ENCODE peak calls at places on chromosomes 11 and 22, in seven cellular contexts. Z is gastrocnemius medialis; E is fibroblast of lung; Y is IMR-90; L is CD8-positive, alpha-beta T cell; W is adrenal gland; T is BJ. C is an unnamed sample.

GRCh38 chr11:94574193-94574961 is 7.2 kb downstream of the PIWIL4 start:
- DNase-seq in Z (no peak), E (peak; percentile 78), Y (peak; percentile 90), L (no peak), W (no peak), T (peak; percentile 71), C (no peak)

GRCh38 chr22:48742191-48742555 is 1085.5 kb downstream of the BRD1 start:
- DNase-seq in Z (no peak), E (no peak), Y (no peak), L (no peak), W (no peak), T (no peak), C (no peak)

GRCh38 chr22:29479417-29480261 is at the start of gene NEFH:
- DNase-seq in Z (no peak), E (no peak), Y (no peak), L (no peak), W (peak; percentile 74), T (no peak), C (no peak)

GRCh38 chr11:56948991-56949390 is 39.7 kb upstream of the OR5AK2 start:
- DNase-seq in Z (no peak), E (no peak), Y (no peak), L (no peak), W (no peak), T (no peak), C (no peak)

GRCh38 chr11:6217722-6218121 is 12.4 kb downstream of the C11orf42 start:
- DNase-seq in Z (no peak), E (no peak), Y (no peak), L (no peak), W (no peak), T (no peak), C (no peak)

GRCh38 chr11:68657021-68657780 is 27.1 kb upstream of the GAL start:
- DNase-seq in Z (no peak), E (no peak), Y (no peak), L (no peak), W (no peak), T (no peak), C (no peak)

GRCh38 chr11:110786226-110786902 is 74.1 kb upstream of the ARHGAP20 start:
- DNase-seq in Z (no peak), E (no peak), Y (no peak), L (no peak), W (no peak), T (no peak), C (no peak)

GRCh38 chr11:77823775-77824174 is 2.8 kb downstream of the AAMDC start:
- DNase-seq in Z (no peak), E (peak; percentile 47), Y (peak; percentile 52), L (no peak), W (no peak), T (no peak), C (peak; percentile 3)

GRCh38 chr11:10930961-10931760 is 73.3 kb upstream of the ZBED5 start:
- DNase-seq in Z (peak; percentile 41), E (peak; percentile 80), Y (peak; percentile 76), L (peak; percentile 46), W (peak; percentile 62), T (no peak), C (peak; percentile 47)

GRCh38 chr11:96179905-96180304 is 163.1 kb downstream of the MAML2 start:
- DNase-seq in Z (no peak), E (no peak), Y (no peak), L (no peak), W (no peak), T (no peak), C (no peak)

GRCh38 chr22:41713004-41713403 is 13.7 kb downstream of the MEI1 start:
- DNase-seq in Z (no peak), E (no peak), Y (no peak), L (no peak), W (no peak), T (no peak), C (no peak)

GRCh38 chr11:77071671-77072605 is 5.2 kb downstream of the CAPN5 start:
- DNase-seq in Z (no peak), E (no peak), Y (peak; percentile 37), L (no peak), W (peak; percentile 53), T (no peak), C (peak; percentile 4)

GRCh38 chr11:115503083-115503885 is 931 bp downstream of the CADM1 start:
- DNase-seq in Z (peak; percentile 51), E (peak; percentile 71), Y (peak; percentile 71), L (peak; percentile 11), W (peak; percentile 85), T (peak; percentile 14), C (peak; percentile 44)

GRCh38 chr11:123450593-123450992 is 20.5 kb downstream of the GRAMD1B start:
- DNase-seq in Z (no peak), E (peak; percentile 76), Y (peak; percentile 91), L (no peak), W (peak; percentile 69), T (no peak), C (no peak)

GRCh38 chr22:19151329-19152191 is 1.5 kb upstream of the GSC2 start:
- DNase-seq in Z (no peak), E (no peak), Y (no peak), L (no peak), W (no peak), T (no peak), C (no peak)

GRCh38 chr22:19148417-19149046 is 1.6 kb downstream of the GSC2 start:
- DNase-seq in Z (no peak), E (no peak), Y (no peak), L (no peak), W (no peak), T (no peak), C (no peak)

GRCh38 chr22:19150482-19151328 is 613 bp upstream of the GSC2 start:
- DNase-seq in Z (no peak), E (no peak), Y (no peak), L (no peak), W (no peak), T (no peak), C (no peak)

GRCh38 chr22:19149047-19149883 is 827 bp downstream of the GSC2 start:
- DNase-seq in Z (no peak), E (peak; percentile 12), Y (no peak), L (peak; percentile 17), W (no peak), T (no peak), C (no peak)

DNA sequence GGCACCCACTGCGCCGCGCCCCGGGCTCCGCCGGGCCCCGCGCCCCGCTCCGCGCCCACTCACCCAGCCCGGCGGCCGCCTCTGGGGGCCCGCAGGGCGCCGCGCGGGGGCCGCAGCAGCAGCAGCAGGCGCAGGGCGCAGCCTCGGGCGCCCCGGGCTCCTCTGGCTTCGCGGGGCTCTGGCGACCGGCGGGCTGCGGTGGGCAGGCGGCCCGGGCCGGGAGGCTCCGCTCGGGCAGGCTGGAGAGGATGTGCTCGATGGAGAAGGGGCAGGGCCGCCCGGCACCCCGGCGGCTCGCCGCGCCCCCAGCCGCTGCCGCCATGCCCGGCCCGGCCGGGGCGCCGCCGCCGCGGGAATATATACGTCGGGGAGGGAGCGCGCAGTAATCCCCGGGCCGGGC is at the start of gene GSC2:
- DNase-seq in Z (no peak), E (no peak), Y (no peak), L (no peak), W (no peak), T (no peak), C (no peak)
- H3K4me3 ChIP-seq in Z (peak within 1 kb of the TSS; percentile 28), E (no peak within 1 kb of the TSS), Y (no peak within 1 kb of the TSS), L (no peak within 1 kb of the TSS), W (no peak within 1 kb of the TSS), T (no peak within 1 kb of the TSS), C (peak within 1 kb of the TSS; percentile 14)

GRCh38 chr11:14974723-14975587 is 2.8 kb upstream of the CALCA start:
- DNase-seq in Z (no peak), E (peak; percentile 16), Y (peak; percentile 20), L (peak; percentile 58), W (no peak), T (no peak), C (peak; percentile 62)
- TF ChIP-seq CTCF in Z (no peak), E (peak; percentile 93), Y (peak; percentile 42), L (peak; percentile 63), W (no peak), T (peak; percentile 55), C (peak; percentile 86)

DNA sequence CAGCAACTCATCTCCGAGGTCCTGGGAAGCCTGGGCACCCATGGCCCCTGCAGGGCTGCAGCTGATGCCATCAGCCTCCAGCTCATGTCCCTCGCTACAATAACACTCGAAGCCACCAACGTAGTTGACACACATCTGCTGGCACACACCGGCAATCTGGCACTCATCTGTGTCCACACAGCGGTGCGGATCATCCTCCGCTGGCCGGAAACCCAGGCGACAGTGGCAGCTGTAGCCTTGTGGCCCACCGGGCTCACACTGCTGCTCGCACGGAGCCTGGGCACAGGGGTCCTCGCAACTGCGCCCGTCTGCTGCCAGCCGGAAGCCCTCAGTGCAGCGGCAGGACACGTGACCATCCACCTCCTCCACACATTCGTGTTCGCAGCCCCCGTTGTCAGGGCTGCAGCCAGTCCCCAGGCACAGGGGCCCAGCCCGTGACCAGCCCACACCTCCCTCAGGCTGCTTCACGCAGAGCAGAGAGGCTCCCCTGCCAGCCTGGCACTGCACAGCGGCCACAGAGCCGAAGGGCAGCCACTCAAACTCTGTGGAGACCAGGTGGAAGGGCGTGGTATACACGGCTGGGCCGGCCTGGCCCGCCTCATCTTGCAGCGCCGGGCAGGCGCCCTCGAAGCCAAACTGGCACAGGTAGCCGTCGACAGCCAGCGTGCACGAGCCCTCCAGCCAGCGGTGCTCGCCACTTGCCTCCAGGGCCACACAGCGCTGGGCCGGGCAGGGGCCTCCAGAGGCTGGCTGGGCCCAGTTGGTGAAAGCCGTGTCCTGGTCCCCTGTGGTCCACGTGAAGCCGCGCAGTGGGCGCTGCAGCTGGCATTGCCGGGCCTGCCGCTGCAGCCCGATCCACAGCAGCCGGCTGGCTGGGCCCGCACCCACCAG is 678 bp downstream of the CD248 start:
- DNase-seq in Z (no peak), E (no peak), Y (no peak), L (peak; percentile 48), W (no peak), T (no peak), C (no peak)
- H3K27me3 ChIP-seq in Z (peaks cover 14% of the 10 kb centered on the region), E (no peaks in the 10 kb centered on the region), Y (no peaks in the 10 kb centered on the region), L (no peaks in the 10 kb centered on the region), W (no peaks in the 10 kb centered on the region), T (no peaks in the 10 kb centered on the region), C (peaks cover 2% of the 10 kb centered on the region)

GRCh38 chr11:122230387-122230760 is 114.4 kb upstream of the BLID start:
- DNase-seq in Z (no peak), E (peak; percentile 68), Y (peak; percentile 67), L (no peak), W (no peak), T (no peak), C (no peak)

GRCh38 chr11:122232985-122233384 is 117.0 kb upstream of the BLID start:
- DNase-seq in Z (no peak), E (no peak), Y (no peak), L (no peak), W (no peak), T (no peak), C (no peak)

GRCh38 chr11:122234257-122234656 is 118.2 kb upstream of the BLID start:
- DNase-seq in Z (no peak), E (no peak), Y (no peak), L (no peak), W (no peak), T (no peak), C (no peak)

GRCh38 chr11:122240621-122241020 is 124.6 kb upstream of the BLID start:
- DNase-seq in Z (no peak), E (no peak), Y (no peak), L (no peak), W (no peak), T (no peak), C (no peak)

DNA sequence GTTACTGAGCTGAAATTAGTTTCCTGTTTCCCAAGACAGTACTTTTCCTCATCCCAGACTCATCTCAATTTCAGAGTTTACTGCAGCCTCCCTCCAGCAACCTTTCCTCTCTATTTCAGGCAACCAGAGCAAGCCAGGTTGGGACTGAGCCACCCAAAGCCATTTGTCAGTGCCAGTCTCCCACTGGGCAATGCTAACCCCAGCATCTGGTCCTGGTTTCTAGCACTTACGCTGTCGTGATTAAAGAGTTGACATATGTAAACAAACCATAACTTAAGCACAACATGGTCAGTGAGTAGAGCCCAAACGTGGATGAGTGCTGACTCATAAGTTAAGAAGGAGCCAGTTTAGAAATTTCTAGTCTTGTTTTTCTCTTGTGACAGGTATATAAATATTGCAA is 119.6 kb upstream of the BLID start:
- DNase-seq in Z (peak; percentile 87), E (peak; percentile 92), Y (peak; percentile 96), L (no peak), W (no peak), T (peak; percentile 80), C (peak; percentile 69)
- H3K4me3 ChIP-seq in Z (no peak overlapping the region), E (no peak overlapping the region), Y (no peak overlapping the region), L (no peak overlapping the region), W (no peak overlapping the region), T (no peak overlapping the region), C (no peak overlapping the region)